ENCODE peak calls at places on chromosomes 4 and X, in eight cellular contexts. One of them, this sample, is unnamed.

GRCh38 chrX:134236690-134237362 is at the start of gene CCDC160:
- DNase-seq in AG04449: no peak
- DNase-seq in HFF-Myc: no peak
- DNase-seq in AG10803: no peak
- DNase-seq in SK-N-SH: peak; percentile 82
- DNase-seq in bronchial epithelial cell: no peak
- DNase-seq in cardiac muscle cell: peak; percentile 96
- DNase-seq in lower leg skin: no peak
- DNase-seq in this sample: peak; percentile 15

GRCh38 chr4:143587703-143588102 is 74.2 kb downstream of the SMARCA5 start:
- DNase-seq in AG04449: no peak
- DNase-seq in HFF-Myc: no peak
- DNase-seq in AG10803: no peak
- DNase-seq in SK-N-SH: no peak
- DNase-seq in bronchial epithelial cell: peak; percentile 12
- DNase-seq in cardiac muscle cell: no peak
- DNase-seq in lower leg skin: no peak
- DNase-seq in this sample: peak; percentile 42

GRCh38 chrX:100512471-100512870 is 72.3 kb upstream of the TNMD start:
- DNase-seq in AG04449: no peak
- DNase-seq in HFF-Myc: peak; percentile 1
- DNase-seq in AG10803: peak; percentile 1
- DNase-seq in SK-N-SH: peak; percentile 32
- DNase-seq in bronchial epithelial cell: peak; percentile 18
- DNase-seq in cardiac muscle cell: peak; percentile 22
- DNase-seq in lower leg skin: no peak
- DNase-seq in this sample: peak; percentile 20

GRCh38 chr4:151266542-151266941 is 10.4 kb upstream of the PRSS48 start:
- DNase-seq in AG04449: peak; percentile 10
- DNase-seq in HFF-Myc: no peak
- DNase-seq in AG10803: peak; percentile 11
- DNase-seq in SK-N-SH: no peak
- DNase-seq in bronchial epithelial cell: peak; percentile 60
- DNase-seq in cardiac muscle cell: no peak
- DNase-seq in lower leg skin: no peak
- DNase-seq in this sample: peak; percentile 37

GRCh38 chr4:121957266-121957665 is 5.4 kb upstream of the TRPC3 start:
- DNase-seq in AG04449: no peak
- DNase-seq in HFF-Myc: no peak
- DNase-seq in AG10803: no peak
- DNase-seq in SK-N-SH: no peak
- DNase-seq in bronchial epithelial cell: no peak
- DNase-seq in cardiac muscle cell: no peak
- DNase-seq in lower leg skin: no peak
- DNase-seq in this sample: no peak

GRCh38 chr4:71406459-71406963 is 67.7 kb downstream of the SLC4A4 start:
- DNase-seq in AG04449: no peak
- DNase-seq in HFF-Myc: no peak
- DNase-seq in AG10803: peak; percentile 46
- DNase-seq in SK-N-SH: no peak
- DNase-seq in bronchial epithelial cell: peak; percentile 88
- DNase-seq in cardiac muscle cell: no peak
- DNase-seq in lower leg skin: no peak
- DNase-seq in this sample: peak; percentile 11

GRCh38 chrX:115622534-115622933 is 61.6 kb downstream of the PLS3 start:
- DNase-seq in AG04449: no peak
- DNase-seq in HFF-Myc: no peak
- DNase-seq in AG10803: no peak
- DNase-seq in SK-N-SH: no peak
- DNase-seq in bronchial epithelial cell: no peak
- DNase-seq in cardiac muscle cell: no peak
- DNase-seq in lower leg skin: no peak
- DNase-seq in this sample: no peak

GRCh38 chr4:140222175-140222574 is 68.2 kb upstream of the MAML3 start:
- DNase-seq in AG04449: no peak
- DNase-seq in HFF-Myc: no peak
- DNase-seq in AG10803: peak; percentile 20
- DNase-seq in SK-N-SH: no peak
- DNase-seq in bronchial epithelial cell: peak; percentile 76
- DNase-seq in cardiac muscle cell: no peak
- DNase-seq in lower leg skin: no peak
- DNase-seq in this sample: peak; percentile 47

GRCh38 chrX:111585337-111585736 is 73.9 kb downstream of the SERTM2 start:
- DNase-seq in AG04449: no peak
- DNase-seq in HFF-Myc: no peak
- DNase-seq in AG10803: no peak
- DNase-seq in SK-N-SH: no peak
- DNase-seq in bronchial epithelial cell: no peak
- DNase-seq in cardiac muscle cell: peak; percentile 16
- DNase-seq in lower leg skin: no peak
- DNase-seq in this sample: no peak

GRCh38 chr4:23717528-23718248 is 172.2 kb downstream of the PPARGC1A start:
- DNase-seq in AG04449: no peak
- DNase-seq in HFF-Myc: no peak
- DNase-seq in AG10803: peak; percentile 14
- DNase-seq in SK-N-SH: peak; percentile 65
- DNase-seq in bronchial epithelial cell: peak; percentile 36
- DNase-seq in cardiac muscle cell: peak; percentile 10
- DNase-seq in lower leg skin: no peak
- DNase-seq in this sample: peak; percentile 48

GRCh38 chr4:74675673-74676279 is 118.5 kb downstream of the BTC start:
- DNase-seq in AG04449: peak; percentile 16
- DNase-seq in HFF-Myc: peak; percentile 72
- DNase-seq in AG10803: peak; percentile 66
- DNase-seq in SK-N-SH: peak; percentile 10
- DNase-seq in bronchial epithelial cell: peak; percentile 72
- DNase-seq in cardiac muscle cell: peak; percentile 55
- DNase-seq in lower leg skin: no peak
- DNase-seq in this sample: peak; percentile 86

GRCh38 chr4:80266902-80267380 is 477 bp downstream of the FGF5 start:
- DNase-seq in AG04449: no peak
- DNase-seq in HFF-Myc: no peak
- DNase-seq in AG10803: peak; percentile 56
- DNase-seq in SK-N-SH: peak; percentile 59
- DNase-seq in bronchial epithelial cell: peak; percentile 35
- DNase-seq in cardiac muscle cell: peak; percentile 21
- DNase-seq in lower leg skin: no peak
- DNase-seq in this sample: peak; percentile 61
- H3K4me3 ChIP-seq in AG04449: peak overlapping the region; percentile 92
- H3K4me3 ChIP-seq in HFF-Myc: peak overlapping the region; percentile 86
- H3K4me3 ChIP-seq in AG10803: peak overlapping the region; percentile 78
- H3K4me3 ChIP-seq in SK-N-SH: peak overlapping the region; percentile 87
- H3K4me3 ChIP-seq in bronchial epithelial cell: peak overlapping the region; percentile 72
- H3K4me3 ChIP-seq in cardiac muscle cell: peak overlapping the region; percentile 30
- H3K4me3 ChIP-seq in lower leg skin: peak overlapping the region; percentile 13
- H3K4me3 ChIP-seq in this sample: peak overlapping the region; percentile 87

GRCh38 chr4:81852031-81852715 is 380.5 kb upstream of the RASGEF1B start:
- DNase-seq in AG04449: no peak
- DNase-seq in HFF-Myc: no peak
- DNase-seq in AG10803: no peak
- DNase-seq in SK-N-SH: no peak
- DNase-seq in bronchial epithelial cell: no peak
- DNase-seq in cardiac muscle cell: no peak
- DNase-seq in lower leg skin: no peak
- DNase-seq in this sample: no peak

GRCh38 chr4:81850701-81851100 is 379.0 kb upstream of the RASGEF1B start:
- DNase-seq in AG04449: no peak
- DNase-seq in HFF-Myc: no peak
- DNase-seq in AG10803: no peak
- DNase-seq in SK-N-SH: no peak
- DNase-seq in bronchial epithelial cell: no peak
- DNase-seq in cardiac muscle cell: no peak
- DNase-seq in lower leg skin: no peak
- DNase-seq in this sample: no peak

DNA sequence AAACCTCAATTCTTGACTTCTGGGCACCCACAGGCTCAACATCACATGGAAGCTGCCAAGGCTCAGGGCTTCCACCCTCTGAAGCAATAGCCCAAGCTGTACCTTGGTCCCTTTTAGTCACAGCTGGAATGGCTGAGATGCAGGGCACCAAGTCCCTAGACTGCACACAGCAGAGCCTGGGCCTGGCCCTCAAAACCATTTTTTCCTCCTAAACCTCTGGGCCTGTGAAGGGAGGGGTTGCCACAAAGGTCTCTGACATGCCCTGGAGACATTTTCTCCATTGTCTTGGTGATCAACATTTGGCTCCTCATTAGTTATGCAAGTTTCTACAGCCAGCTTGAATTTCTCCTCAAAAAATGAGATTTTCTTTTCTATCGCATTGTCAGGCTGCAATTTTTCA is 382.7 kb upstream of the RASGEF1B start:
- DNase-seq in AG04449: no peak
- DNase-seq in HFF-Myc: no peak
- DNase-seq in AG10803: no peak
- DNase-seq in SK-N-SH: no peak
- DNase-seq in bronchial epithelial cell: no peak
- DNase-seq in cardiac muscle cell: no peak
- DNase-seq in lower leg skin: no peak
- DNase-seq in this sample: no peak
- TF ChIP-seq CTCF in AG04449: no peak
- TF ChIP-seq CTCF in HFF-Myc: no peak
- TF ChIP-seq CTCF in AG10803: no peak
- TF ChIP-seq CTCF in SK-N-SH: no peak
- TF ChIP-seq CTCF in bronchial epithelial cell: no peak
- TF ChIP-seq CTCF in cardiac muscle cell: no peak
- TF ChIP-seq CTCF in lower leg skin: no peak
- TF ChIP-seq CTCF in this sample: no peak

GRCh38 chrX:136780738-136781137 is at the start of gene ARHGEF6:
- DNase-seq in AG04449: no peak
- DNase-seq in HFF-Myc: no peak
- DNase-seq in AG10803: no peak
- DNase-seq in SK-N-SH: no peak
- DNase-seq in bronchial epithelial cell: no peak
- DNase-seq in cardiac muscle cell: no peak
- DNase-seq in lower leg skin: no peak
- DNase-seq in this sample: no peak

GRCh38 chrX:136780241-136780640 is 491 bp downstream of the ARHGEF6 start:
- DNase-seq in AG04449: no peak
- DNase-seq in HFF-Myc: no peak
- DNase-seq in AG10803: no peak
- DNase-seq in SK-N-SH: no peak
- DNase-seq in bronchial epithelial cell: no peak
- DNase-seq in cardiac muscle cell: no peak
- DNase-seq in lower leg skin: no peak
- DNase-seq in this sample: no peak

GRCh38 chrX:136778020-136778419 is 2.7 kb downstream of the ARHGEF6 start:
- DNase-seq in AG04449: no peak
- DNase-seq in HFF-Myc: no peak
- DNase-seq in AG10803: no peak
- DNase-seq in SK-N-SH: no peak
- DNase-seq in bronchial epithelial cell: no peak
- DNase-seq in cardiac muscle cell: no peak
- DNase-seq in lower leg skin: no peak
- DNase-seq in this sample: no peak

GRCh38 chrX:136778914-136779313 is 1.8 kb downstream of the ARHGEF6 start:
- DNase-seq in AG04449: no peak
- DNase-seq in HFF-Myc: no peak
- DNase-seq in AG10803: no peak
- DNase-seq in SK-N-SH: no peak
- DNase-seq in bronchial epithelial cell: no peak
- DNase-seq in cardiac muscle cell: no peak
- DNase-seq in lower leg skin: no peak
- DNase-seq in this sample: no peak

GRCh38 chrX:136779346-136779781 is 1.4 kb downstream of the ARHGEF6 start:
- DNase-seq in AG04449: no peak
- DNase-seq in HFF-Myc: no peak
- DNase-seq in AG10803: no peak
- DNase-seq in SK-N-SH: no peak
- DNase-seq in bronchial epithelial cell: no peak
- DNase-seq in cardiac muscle cell: no peak
- DNase-seq in lower leg skin: no peak
- DNase-seq in this sample: no peak
- H3K4me3 ChIP-seq in AG04449: no peak overlapping the region
- H3K4me3 ChIP-seq in HFF-Myc: peak overlapping the region; percentile 38
- H3K4me3 ChIP-seq in AG10803: no peak overlapping the region
- H3K4me3 ChIP-seq in SK-N-SH: no peak overlapping the region
- H3K4me3 ChIP-seq in bronchial epithelial cell: no peak overlapping the region
- H3K4me3 ChIP-seq in cardiac muscle cell: no peak overlapping the region
- H3K4me3 ChIP-seq in lower leg skin: no peak overlapping the region
- H3K4me3 ChIP-seq in this sample: no peak overlapping the region

GRCh38 chrX:118724352-118724751 is 3.1 kb upstream of the IL13RA1 start:
- DNase-seq in AG04449: no peak
- DNase-seq in HFF-Myc: no peak
- DNase-seq in AG10803: no peak
- DNase-seq in SK-N-SH: no peak
- DNase-seq in bronchial epithelial cell: no peak
- DNase-seq in cardiac muscle cell: no peak
- DNase-seq in lower leg skin: no peak
- DNase-seq in this sample: no peak

GRCh38 chrX:118724775-118725174 is 2.6 kb upstream of the IL13RA1 start:
- DNase-seq in AG04449: no peak
- DNase-seq in HFF-Myc: no peak
- DNase-seq in AG10803: no peak
- DNase-seq in SK-N-SH: no peak
- DNase-seq in bronchial epithelial cell: peak; percentile 20
- DNase-seq in cardiac muscle cell: no peak
- DNase-seq in lower leg skin: no peak
- DNase-seq in this sample: peak; percentile 48

GRCh38 chrX:118727686-118728339 is 407 bp downstream of the IL13RA1 start:
- DNase-seq in AG04449: no peak
- DNase-seq in HFF-Myc: no peak
- DNase-seq in AG10803: peak; percentile 34
- DNase-seq in SK-N-SH: no peak
- DNase-seq in bronchial epithelial cell: no peak
- DNase-seq in cardiac muscle cell: peak; percentile 56
- DNase-seq in lower leg skin: no peak
- DNase-seq in this sample: peak; percentile 44

GRCh38 chrX:118729043-118729652 is 1.7 kb downstream of the IL13RA1 start:
- DNase-seq in AG04449: no peak
- DNase-seq in HFF-Myc: no peak
- DNase-seq in AG10803: no peak
- DNase-seq in SK-N-SH: no peak
- DNase-seq in bronchial epithelial cell: no peak
- DNase-seq in cardiac muscle cell: no peak
- DNase-seq in lower leg skin: no peak
- DNase-seq in this sample: no peak

DNA sequence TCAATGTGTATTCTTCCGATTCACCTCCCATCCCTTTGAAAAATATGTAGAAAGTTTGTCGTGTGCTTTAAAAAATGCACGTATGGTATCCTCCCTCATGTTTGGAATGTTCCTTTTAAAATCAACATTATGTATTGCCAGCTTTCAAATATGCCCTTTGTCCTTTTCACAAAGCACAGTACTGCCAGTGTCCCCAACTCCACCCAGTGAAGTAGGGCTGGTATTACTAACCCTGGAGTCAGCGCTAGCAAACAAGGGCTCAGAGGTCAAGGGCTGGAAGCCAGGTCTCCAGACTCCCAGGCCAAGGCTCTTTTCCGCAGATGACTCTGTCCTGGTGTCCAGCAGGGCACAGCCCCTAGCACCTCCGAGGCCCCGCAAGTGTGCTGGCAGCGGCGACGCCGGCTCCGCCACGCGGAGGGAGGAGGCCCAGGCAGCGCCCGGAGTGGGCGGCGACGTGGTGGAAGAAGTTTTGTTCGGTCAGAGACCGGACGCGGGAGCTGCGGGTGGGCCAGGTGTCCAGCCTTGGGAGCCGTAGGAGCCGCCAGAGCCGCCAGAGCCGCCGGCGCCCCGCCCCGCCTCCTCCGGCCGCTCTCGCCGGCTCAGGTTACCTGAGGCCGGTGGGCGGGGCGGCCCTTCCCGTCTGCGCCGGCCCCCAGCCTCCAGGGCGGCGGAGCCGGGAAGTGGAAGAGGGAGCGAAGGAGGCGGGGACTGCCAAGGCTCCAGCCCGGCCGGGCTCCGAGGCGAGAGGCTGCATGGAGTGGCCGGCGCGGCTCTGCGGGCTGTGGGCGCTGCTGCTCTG is at the start of gene IL13RA1:
- DNase-seq in AG04449: no peak
- DNase-seq in HFF-Myc: peak; percentile 16
- DNase-seq in AG10803: peak; percentile 76
- DNase-seq in SK-N-SH: peak; percentile 84
- DNase-seq in bronchial epithelial cell: peak; percentile 62
- DNase-seq in cardiac muscle cell: peak; percentile 92
- DNase-seq in lower leg skin: peak; percentile 47
- DNase-seq in this sample: peak; percentile 81
- TF ChIP-seq CTCF in AG04449: no peak
- TF ChIP-seq CTCF in HFF-Myc: no peak
- TF ChIP-seq CTCF in AG10803: no peak
- TF ChIP-seq CTCF in SK-N-SH: no peak
- TF ChIP-seq CTCF in bronchial epithelial cell: no peak
- TF ChIP-seq CTCF in cardiac muscle cell: no peak
- TF ChIP-seq CTCF in lower leg skin: no peak
- TF ChIP-seq CTCF in this sample: no peak

This sample was measured in fibroblast of pulmonary artery.